ENCODE peak calls at places on chromosomes 4 and X, in seven cellular contexts. R, Q, Y, H, P, J and C are unnamed samples.

GRCh38 chr4:124902111-124902510 is 189.6 kb upstream of the ANKRD50 start:
- DNase-seq in P (no peak), Q (no peak), H (no peak), Y (no peak), J (no peak), R (no peak), C (no peak)

GRCh38 chr4:114924311-114924710 is 189.1 kb downstream of the NDST4 start:
- DNase-seq in J (no peak), H (no peak), Y (no peak), Q (no peak), P (no peak), R (no peak), C (no peak)

GRCh38 chrX:48683411-48683982 is at the start of gene WAS:
- DNase-seq in H (no peak), R (no peak), P (no peak), Y (peak), Q (peak), J (no peak), C (no peak)

GRCh38 chrX:70552174-70552704 is 107.6 kb downstream of the DLG3 start:
- DNase-seq in R (no peak), J (no peak), Y (no peak), H (no peak), Q (no peak), P (no peak), C (no peak)

GRCh38 chr4:186844059-186844681 is 120.5 kb upstream of the FAT1 start:
- DNase-seq in P (peak), J (no peak), Y (no peak), Q (no peak), R (no peak), H (no peak), C (peak)

GRCh38 chr4:110982486-110982885 is 359.6 kb upstream of the PITX2 start:
- DNase-seq in R (no peak), P (no peak), Y (no peak), H (no peak), J (peak), Q (no peak), C (no peak)

GRCh38 chr4:41215155-41215554 is 813 bp upstream of the APBB2 start:
- DNase-seq in J (no peak), H (no peak), Q (no peak), R (no peak), P (no peak), Y (no peak), C (no peak)

GRCh38 chrX:136920001-136920400 is 39.5 kb upstream of the RBMX start:
- DNase-seq in H (no peak), Q (no peak), R (no peak), Y (no peak), J (no peak), P (no peak), C (no peak)

GRCh38 chrX:123959281-123960063 is 2.0 kb upstream of the STAG2 start:
- DNase-seq in Q (peak), Y (peak), P (no peak), J (no peak), H (no peak), R (peak), C (peak)

GRCh38 chr4:103076777-103077347 is 301 bp upstream of the SLC9B2 start:
- DNase-seq in H (no peak), Q (peak), P (no peak), Y (no peak), J (no peak), R (no peak), C (no peak)